ENCODE peak calls at places on chromosomes 7 and 10, in six cellular contexts. B, U, I, Q, H and Y are unnamed samples.

GRCh38 chr7:104956753-104957450 is 57.1 kb upstream of the KMT2E start:
- DNase-seq in B (peak), U (no peak), I (no peak), H (no peak), Q (peak), Y (no peak)

GRCh38 chr7:111919690-111920179 is 286.5 kb downstream of the DOCK4 start:
- DNase-seq in B (peak), I (no peak), H (no peak), Q (no peak), U (no peak), Y (no peak)

GRCh38 chr10:75922435-75922834 is 491.0 kb downstream of the LRMDA start:
- DNase-seq in I (no peak), H (no peak), U (no peak), B (no peak), Q (no peak), Y (no peak)

GRCh38 chr10:48713966-48714618 is 29.4 kb downstream of the WDFY4 start:
- DNase-seq in I (no peak), Q (no peak), U (no peak), H (no peak), B (no peak), Y (no peak)

GRCh38 chr7:129606801-129607200 is 4.7 kb upstream of the NRF1 start:
- DNase-seq in Q (peak), H (no peak), B (no peak), U (no peak), I (no peak), Y (no peak)

GRCh38 chr7:28442540-28443420 is 30.5 kb downstream of the CREB5 start:
- DNase-seq in I (no peak), Q (no peak), H (no peak), U (no peak), B (no peak), Y (no peak)

GRCh38 chr10:132992433-132993215 is 50.3 kb upstream of the CFAP46 start:
- DNase-seq in I (no peak), Q (no peak), H (no peak), U (no peak), B (no peak), Y (no peak)

GRCh38 chr7:16918288-16918895 is 36.6 kb upstream of the AGR3 start:
- DNase-seq in Q (peak), U (peak), H (no peak), I (peak), B (peak), Y (no peak)

GRCh38 chr7:93578762-93579161 is 4.2 kb upstream of the CALCR start:
- DNase-seq in H (no peak), B (no peak), I (no peak), U (no peak), Q (no peak), Y (no peak)

GRCh38 chr10:30980951-30981616 is 50.6 kb downstream of the ZNF438 start:
- DNase-seq in Q (peak), I (no peak), H (peak), U (no peak), B (peak), Y (no peak)

GRCh38 chr10:15169555-15170407 is 1.3 kb upstream of the NMT2 start:
- DNase-seq in B (no peak), U (no peak), I (no peak), H (peak), Q (peak), Y (no peak)

GRCh38 chr7:37853468-37853867 is 5.1 kb downstream of the NME8 start:
- DNase-seq in B (no peak), I (no peak), U (peak), H (no peak), Q (peak), Y (peak)

GRCh38 chr7:128697301-128697905 is 25.3 kb downstream of the GARIN1A start:
- DNase-seq in B (peak), I (peak), U (peak), Q (peak), H (peak), Y (peak)

GRCh38 chr7:141486959-141487358 is 64.3 kb upstream of the AGK start:
- DNase-seq in H (no peak), I (no peak), U (peak), B (no peak), Q (no peak), Y (peak)

GRCh38 chr10:114932945-114933344 is 5.0 kb upstream of the TRUB1 start:
- DNase-seq in Q (no peak), I (no peak), B (no peak), U (no peak), H (no peak), Y (no peak)

GRCh38 chr10:33807527-33808377 is 473.3 kb upstream of the NRP1 start:
- DNase-seq in Q (no peak), B (no peak), I (peak), U (no peak), H (no peak), Y (no peak)

GRCh38 chr10:78900715-78901430 is 167.9 kb upstream of the ZMIZ1 start:
- DNase-seq in I (no peak), H (no peak), Q (no peak), U (no peak), B (no peak), Y (no peak)

GRCh38 chr10:95998274-95998673 is 45.1 kb upstream of the CCNJ start:
- DNase-seq in U (no peak), I (no peak), H (no peak), Q (no peak), B (no peak), Y (no peak)

GRCh38 chr7:98795741-98796493 is 73.9 kb downstream of the TMEM130 start:
- DNase-seq in I (no peak), H (no peak), B (no peak), Q (no peak), U (no peak), Y (no peak)